ENCODE peak calls at places on chromosome 15, in four cellular contexts. V is AG09309, G is mesothelial cell of epicardium, P is body of pancreas. L is an unnamed sample.
A peak's percentile ranks its signal among the peaks of the same experiment; 100 is the strongest.

GRCh38 chr15:52855157-52855556 is 65.0 kb upstream of the ONECUT1 start:
- DNase-seq in V (no peak), G (no peak), P (no peak), L (no peak)

GRCh38 chr15:94107652-94108051 is 123.7 kb upstream of the MCTP2 start:
- DNase-seq in V (no peak), G (no peak), P (no peak), L (no peak)

GRCh38 chr15:88905576-88905975 is 7.6 kb downstream of the MFGE8 start:
- DNase-seq in V (no peak), G (no peak), P (no peak), L (no peak)

GRCh38 chr15:76994971-76995945 is at the start of gene PSTPIP1:
- DNase-seq in V (no peak), G (no peak), P (no peak), L (no peak)

GRCh38 chr15:68330911-68331310 is 53.4 kb downstream of the FEM1B start:
- DNase-seq in V (no peak), G (no peak), P (no peak), L (no peak)

GRCh38 chr15:100650685-100651084 is 48.3 kb downstream of the ASB7 start:
- DNase-seq in V (no peak), G (no peak), P (no peak), L (peak; percentile 26)

GRCh38 chr15:99613887-99614642 is 48.3 kb downstream of the MEF2A start:
- DNase-seq in V (peak; percentile 34), G (no peak), P (no peak), L (no peak)

GRCh38 chr15:33311312-33311971 is 675 bp downstream of the RYR3 start:
- DNase-seq in V (no peak), G (no peak), P (no peak), L (no peak)

GRCh38 chr15:69474846-69475455 is 22.3 kb downstream of the RPLP1 start:
- DNase-seq in V (no peak), G (no peak), P (no peak), L (peak; percentile 28)

GRCh38 chr15:68503791-68504720 is 72.1 kb upstream of the ITGA11 start:
- DNase-seq in V (no peak), G (peak; percentile 37), P (no peak), L (no peak)

GRCh38 chr15:63950911-63951481 is 95.3 kb downstream of the DAPK2 start:
- DNase-seq in V (peak; percentile 70), G (no peak), P (no peak), L (no peak)

GRCh38 chr15:38307251-38307650 is 54.6 kb downstream of the SPRED1 start:
- DNase-seq in V (no peak), G (no peak), P (no peak), L (no peak)

GRCh38 chr15:33243393-33243792 is 48.9 kb upstream of the FMN1 start:
- DNase-seq in V (no peak), G (no peak), P (no peak), L (no peak)

GRCh38 chr15:63504979-63505841 is 817 bp downstream of the USP3 start:
- DNase-seq in V (no peak), G (peak; percentile 62), P (peak; percentile 83), L (peak; percentile 69)

GRCh38 chr15:42107483-42107882 is 13.1 kb upstream of the PLA2G4D start:
- DNase-seq in V (no peak), G (no peak), P (peak; percentile 68), L (peak; percentile 48)

GRCh38 chr15:48710952-48711495 is 65.5 kb upstream of the FBN1 start:
- DNase-seq in V (no peak), G (no peak), P (no peak), L (no peak)

GRCh38 chr15:99961011-99961441 is 227.8 kb upstream of the LYSMD4 start:
- DNase-seq in V (no peak), G (peak; percentile 33), P (peak; percentile 58), L (no peak)

GRCh38 chr15:75123395-75123794 is 78.3 kb upstream of the C15orf39 start:
- DNase-seq in V (peak; percentile 88), G (no peak), P (no peak), L (no peak)

GRCh38 chr15:81106560-81106959 is 27.5 kb upstream of the CFAP161 start:
- DNase-seq in V (peak; percentile 65), G (peak; percentile 48), P (peak; percentile 77), L (peak; percentile 62)

GRCh38 chr15:84400820-84401219 is 165.2 kb downstream of the GOLGA6L4 start:
- DNase-seq in V (no peak), G (no peak), P (no peak), L (no peak)

GRCh38 chr15:40595773-40596172 is 1.7 kb downstream of the KNL1 start:
- DNase-seq in V (no peak), G (no peak), P (no peak), L (no peak)

GRCh38 chr15:69232144-69232543 is 66.6 kb upstream of the PAQR5 start:
- DNase-seq in V (peak; percentile 34), G (no peak), P (no peak), L (no peak)

GRCh38 chr15:25679492-25679891 is 183.6 kb downstream of the ATP10A start:
- DNase-seq in V (no peak), G (no peak), P (no peak), L (no peak)

GRCh38 chr15:65362491-65362890 is 15.3 kb downstream of the IGDCC3 start:
- DNase-seq in V (no peak), G (no peak), P (no peak), L (no peak)

DNA sequence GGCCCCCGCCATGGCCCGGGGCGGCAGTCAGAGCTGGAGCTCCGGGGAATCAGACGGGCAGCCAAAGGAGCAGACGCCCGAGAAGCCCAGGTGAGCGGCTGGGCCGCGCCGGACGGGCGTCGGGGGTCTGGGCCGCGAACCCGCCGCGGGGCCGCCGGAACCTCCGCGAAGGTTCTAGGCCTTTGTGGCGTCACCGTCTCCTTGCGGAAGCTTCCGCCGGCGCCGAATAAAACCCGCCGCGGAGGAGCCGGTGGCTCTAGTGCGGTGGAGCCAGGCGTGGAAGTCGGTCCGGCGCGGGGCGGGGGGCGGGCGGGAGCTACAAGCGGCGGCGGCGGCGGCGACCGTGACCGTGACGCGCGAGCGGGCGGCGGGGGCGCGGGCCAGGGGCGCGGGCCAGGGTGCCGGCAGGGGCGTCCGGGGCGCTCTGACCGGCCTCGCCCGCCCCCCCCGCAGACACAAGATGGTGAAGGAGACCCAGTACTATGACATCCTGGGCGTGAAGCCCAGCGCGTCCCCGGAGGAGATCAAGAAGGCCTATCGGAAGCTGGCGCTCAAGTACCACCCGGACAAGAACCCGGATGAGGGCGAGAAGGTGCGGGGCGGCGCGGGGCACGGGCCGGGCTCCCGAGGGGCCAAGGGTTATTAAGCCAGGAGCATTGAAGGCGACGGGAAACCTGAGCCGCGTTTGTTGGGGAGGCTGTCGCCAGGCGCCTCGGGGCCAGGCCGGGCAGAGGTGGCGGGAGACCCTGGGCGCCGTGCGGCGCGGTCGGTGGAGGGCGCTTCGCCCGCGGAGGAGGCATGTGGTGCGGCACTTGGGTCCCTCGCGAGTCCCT is at the start of gene DNAJA4:
- DNase-seq in V (no peak), G (no peak), P (peak; percentile 67), L (peak; percentile 68)
- TF ChIP-seq CTCF in V (no peak), G (no peak), P (no peak), L (peak; percentile 28)

DNA sequence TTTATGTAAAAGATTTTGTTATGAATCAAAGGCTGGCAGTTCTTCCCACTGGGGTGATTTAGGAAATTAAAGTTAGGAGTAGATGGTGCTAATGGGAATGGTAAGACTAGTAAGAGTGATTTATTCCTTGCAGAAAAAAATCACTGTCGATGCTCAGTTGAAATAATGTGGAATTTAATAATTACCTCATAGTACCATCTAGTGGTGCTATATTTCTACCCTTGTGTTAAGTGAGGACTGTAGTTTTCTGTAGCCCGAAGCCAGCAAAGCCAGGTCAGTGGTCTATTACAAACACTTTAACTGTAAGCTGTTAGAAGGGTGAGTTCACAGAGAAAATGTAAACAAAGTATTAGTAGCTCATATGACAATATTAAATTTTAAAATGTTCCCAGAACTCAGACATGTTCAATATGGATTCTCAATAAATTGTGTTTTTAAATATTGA is 39.5 kb upstream of the GOLGA8J start:
- DNase-seq in V (no peak), G (no peak), P (no peak), L (no peak)
- TF ChIP-seq CTCF in V (peak; percentile 33), G (no peak), P (peak; percentile 45), L (no peak)

GRCh38 chr15:50380089-50380488 is 25.1 kb upstream of the GABPB1 start:
- DNase-seq in V (no peak), G (no peak), P (no peak), L (no peak)
- TF ChIP-seq CTCF in V (no peak), G (no peak), P (no peak), L (no peak)

GRCh38 chr15:29125382-29126207 is 144.0 kb downstream of the NSMCE3 start:
- DNase-seq in V (no peak), G (no peak), P (no peak), L (no peak)

GRCh38 chr15:29123171-29123570 is 146.5 kb downstream of the NSMCE3 start:
- DNase-seq in V (no peak), G (no peak), P (no peak), L (no peak)

GRCh38 chr15:29123991-29124390 is 145.6 kb downstream of the NSMCE3 start:
- DNase-seq in V (no peak), G (no peak), P (no peak), L (no peak)

GRCh38 chr15:29126208-29126536 is 143.4 kb downstream of the NSMCE3 start:
- DNase-seq in V (no peak), G (no peak), P (no peak), L (no peak)

DNA sequence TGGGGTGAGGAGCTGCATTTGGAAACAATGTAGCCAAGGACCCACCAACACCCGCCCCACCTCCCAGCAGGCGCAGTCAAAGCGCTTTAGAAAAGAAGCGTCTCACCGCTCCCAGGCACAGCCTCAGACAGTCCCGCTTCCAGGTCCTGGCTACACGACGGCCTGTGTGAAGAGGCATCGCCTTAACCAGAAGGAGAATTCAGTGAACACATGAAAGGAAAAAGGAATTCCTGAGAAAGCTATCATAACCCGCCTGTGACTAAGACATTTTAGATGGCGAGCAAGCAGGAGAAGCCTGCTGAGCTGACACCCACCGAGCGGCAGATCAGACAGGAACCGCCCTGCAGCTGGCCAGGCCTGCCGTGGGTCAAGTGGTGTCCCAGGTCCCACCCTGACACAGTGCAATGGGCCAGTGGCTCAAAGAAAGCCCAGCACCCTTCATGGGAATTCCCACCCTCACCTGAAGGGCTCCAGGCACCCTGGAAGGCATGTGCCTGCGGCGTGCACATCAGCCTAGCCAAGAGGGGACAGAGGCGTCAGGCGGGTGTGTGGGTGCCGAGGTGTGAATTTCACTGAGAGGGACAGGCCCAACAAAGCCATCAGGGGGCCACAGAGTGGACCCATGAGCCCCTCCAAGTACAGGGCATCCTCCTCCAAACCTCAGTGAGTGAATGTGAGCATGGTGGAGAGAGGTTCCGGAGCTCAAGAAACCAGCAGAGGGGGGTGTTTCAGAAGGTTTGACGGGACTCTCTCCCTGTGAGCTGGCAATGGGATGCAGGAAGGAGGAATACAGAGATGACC is 144.8 kb downstream of the NSMCE3 start:
- DNase-seq in V (peak; percentile 8), G (no peak), P (no peak), L (no peak)
- TF ChIP-seq CTCF in V (peak; percentile 27), G (no peak), P (no peak), L (no peak)

GRCh38 chr15:71411538-71412482 is 296.5 kb downstream of the THSD4 start:
- DNase-seq in V (peak; percentile 14), G (no peak), P (no peak), L (peak; percentile 52)
- TF ChIP-seq CTCF in V (no peak), G (peak; percentile 14), P (no peak), L (peak; percentile 19)

GRCh38 chr15:93086791-93087190 is 2.2 kb downstream of the RGMA start:
- DNase-seq in V (no peak), G (no peak), P (no peak), L (no peak)

GRCh38 chr15:93089855-93090305 is 869 bp upstream of the RGMA start:
- DNase-seq in V (no peak), G (no peak), P (peak; percentile 19), L (no peak)

GRCh38 chr15:93088981-93089854 is at the start of gene RGMA:
- DNase-seq in V (no peak), G (no peak), P (peak; percentile 57), L (peak; percentile 26)

GRCh38 chr15:93087825-93088199 is 1.2 kb downstream of the RGMA start:
- DNase-seq in V (no peak), G (peak; percentile 84), P (peak; percentile 81), L (peak; percentile 78)

GRCh38 chr15:93088200-93088980 is 621 bp downstream of the RGMA start:
- DNase-seq in V (no peak), G (peak; percentile 63), P (peak; percentile 44), L (peak; percentile 50)
- TF ChIP-seq CTCF in V (no peak), G (peak; percentile 70), P (no peak), L (no peak)